ENCODE peak calls at places on chromosomes 3 and 15, in seven cellular contexts. One of them, this sample, is unnamed.

GRCh38 chr15:80562033-80562432 is 133.1 kb upstream of the ABHD17C start:
- DNase-seq in endothelial cell of umbilical vein: no peak
- DNase-seq in stomach: no peak
- DNase-seq in uterus: no peak
- DNase-seq in tibial nerve: peak; percentile 31
- DNase-seq in esophagus muscularis mucosa: peak; percentile 21
- DNase-seq in body of pancreas: no peak
- DNase-seq in this sample: no peak

GRCh38 chr3:171446801-171447578 is 13.2 kb downstream of the TNIK start:
- DNase-seq in endothelial cell of umbilical vein: peak; percentile 83
- DNase-seq in stomach: no peak
- DNase-seq in uterus: no peak
- DNase-seq in tibial nerve: no peak
- DNase-seq in esophagus muscularis mucosa: no peak
- DNase-seq in body of pancreas: peak; percentile 31
- DNase-seq in this sample: no peak

GRCh38 chr3:69143605-69144004 is 21.2 kb upstream of the LMOD3 start:
- DNase-seq in endothelial cell of umbilical vein: no peak
- DNase-seq in stomach: no peak
- DNase-seq in uterus: no peak
- DNase-seq in tibial nerve: no peak
- DNase-seq in esophagus muscularis mucosa: no peak
- DNase-seq in body of pancreas: no peak
- DNase-seq in this sample: no peak

GRCh38 chr3:124774305-124774673 is 44.0 kb downstream of the UMPS start:
- DNase-seq in endothelial cell of umbilical vein: peak; percentile 64
- DNase-seq in stomach: no peak
- DNase-seq in uterus: no peak
- DNase-seq in tibial nerve: no peak
- DNase-seq in esophagus muscularis mucosa: no peak
- DNase-seq in body of pancreas: peak; percentile 74
- DNase-seq in this sample: peak; percentile 70

GRCh38 chr15:74406992-74407705 is 26.6 kb downstream of the SEMA7A start:
- DNase-seq in endothelial cell of umbilical vein: no peak
- DNase-seq in stomach: no peak
- DNase-seq in uterus: peak; percentile 75
- DNase-seq in tibial nerve: no peak
- DNase-seq in esophagus muscularis mucosa: no peak
- DNase-seq in body of pancreas: no peak
- DNase-seq in this sample: no peak

GRCh38 chr15:74776851-74777768 is 4.8 kb upstream of the CSK start:
- DNase-seq in endothelial cell of umbilical vein: peak; percentile 78
- DNase-seq in stomach: no peak
- DNase-seq in uterus: no peak
- DNase-seq in tibial nerve: no peak
- DNase-seq in esophagus muscularis mucosa: no peak
- DNase-seq in body of pancreas: no peak
- DNase-seq in this sample: no peak

GRCh38 chr3:13462125-13462629 is 17.9 kb upstream of the HDAC11 start:
- DNase-seq in endothelial cell of umbilical vein: no peak
- DNase-seq in stomach: no peak
- DNase-seq in uterus: no peak
- DNase-seq in tibial nerve: no peak
- DNase-seq in esophagus muscularis mucosa: no peak
- DNase-seq in body of pancreas: no peak
- DNase-seq in this sample: no peak

GRCh38 chr15:71885390-71885789 is 75.0 kb downstream of the NR2E3 start:
- DNase-seq in endothelial cell of umbilical vein: no peak
- DNase-seq in stomach: no peak
- DNase-seq in uterus: no peak
- DNase-seq in tibial nerve: no peak
- DNase-seq in esophagus muscularis mucosa: no peak
- DNase-seq in body of pancreas: no peak
- DNase-seq in this sample: no peak

GRCh38 chr3:129514110-129514509 is 14.3 kb upstream of the RHO start:
- DNase-seq in endothelial cell of umbilical vein: no peak
- DNase-seq in stomach: no peak
- DNase-seq in uterus: no peak
- DNase-seq in tibial nerve: no peak
- DNase-seq in esophagus muscularis mucosa: no peak
- DNase-seq in body of pancreas: no peak
- DNase-seq in this sample: no peak

GRCh38 chr15:89361451-89362202 is 27.0 kb upstream of the POLG start:
- DNase-seq in endothelial cell of umbilical vein: peak; percentile 58
- DNase-seq in stomach: peak; percentile 59
- DNase-seq in uterus: peak; percentile 32
- DNase-seq in tibial nerve: peak; percentile 48
- DNase-seq in esophagus muscularis mucosa: no peak
- DNase-seq in body of pancreas: peak; percentile 76
- DNase-seq in this sample: peak; percentile 69

GRCh38 chr15:88166330-88166993 is 90.1 kb downstream of the NTRK3 start:
- DNase-seq in endothelial cell of umbilical vein: no peak
- DNase-seq in stomach: no peak
- DNase-seq in uterus: no peak
- DNase-seq in tibial nerve: no peak
- DNase-seq in esophagus muscularis mucosa: no peak
- DNase-seq in body of pancreas: no peak
- DNase-seq in this sample: peak; percentile 23

GRCh38 chr15:58374147-58374546 is 57.6 kb upstream of the LIPC start:
- DNase-seq in endothelial cell of umbilical vein: no peak
- DNase-seq in stomach: no peak
- DNase-seq in uterus: no peak
- DNase-seq in tibial nerve: no peak
- DNase-seq in esophagus muscularis mucosa: peak; percentile 50
- DNase-seq in body of pancreas: no peak
- DNase-seq in this sample: no peak

GRCh38 chr3:56869157-56869889 is 67.6 kb upstream of the ARHGEF3 start:
- DNase-seq in endothelial cell of umbilical vein: no peak
- DNase-seq in stomach: no peak
- DNase-seq in uterus: no peak
- DNase-seq in tibial nerve: no peak
- DNase-seq in esophagus muscularis mucosa: no peak
- DNase-seq in body of pancreas: no peak
- DNase-seq in this sample: no peak

GRCh38 chr15:56950979-56951378 is 32.5 kb downstream of the TCF12 start:
- DNase-seq in endothelial cell of umbilical vein: no peak
- DNase-seq in stomach: no peak
- DNase-seq in uterus: no peak
- DNase-seq in tibial nerve: no peak
- DNase-seq in esophagus muscularis mucosa: no peak
- DNase-seq in body of pancreas: no peak
- DNase-seq in this sample: no peak

DNA sequence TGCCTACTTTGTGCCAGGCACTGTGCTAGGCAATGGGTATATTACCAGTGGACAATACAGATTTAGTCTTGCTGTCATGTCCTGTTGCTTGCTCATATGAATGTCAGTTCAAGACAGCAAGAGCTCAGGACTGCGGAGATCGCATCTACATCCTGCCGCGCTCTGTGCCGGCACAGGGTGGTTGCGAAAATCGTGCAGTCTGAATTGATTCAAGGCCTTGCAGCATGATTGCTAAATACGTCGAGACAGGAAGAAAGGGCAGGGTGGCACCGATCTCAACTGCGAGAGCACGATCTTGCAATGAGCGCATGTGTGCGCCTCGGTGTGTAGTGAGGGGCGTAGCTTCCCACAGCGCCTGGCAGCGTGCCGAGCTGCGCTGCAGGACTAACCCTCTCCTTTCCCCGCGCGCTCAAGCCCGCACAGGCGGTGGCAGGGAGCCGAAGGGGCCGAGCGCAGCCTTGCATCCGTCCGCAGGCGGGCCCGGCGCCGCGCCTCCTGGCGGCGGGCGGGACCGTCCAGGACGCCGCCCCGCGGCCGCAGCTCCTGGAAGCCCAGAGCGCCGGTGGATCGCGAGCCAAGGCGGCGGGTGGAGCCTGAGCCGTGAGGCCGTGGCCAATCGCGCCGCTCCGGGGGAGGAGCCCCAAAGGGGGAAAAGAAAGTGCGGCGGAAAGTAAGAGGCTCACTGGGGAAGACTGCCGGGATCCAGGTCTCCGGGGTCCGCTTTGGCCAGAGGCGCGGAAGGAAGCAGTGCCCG is at the start of gene IL1RAP:
- DNase-seq in endothelial cell of umbilical vein: peak; percentile 91
- DNase-seq in stomach: peak; percentile 93
- DNase-seq in uterus: peak; percentile 87
- DNase-seq in tibial nerve: peak; percentile 75
- DNase-seq in esophagus muscularis mucosa: peak; percentile 94
- DNase-seq in body of pancreas: peak; percentile 90
- DNase-seq in this sample: peak; percentile 84
- TF ChIP-seq POLR2A in endothelial cell of umbilical vein: no peak
- TF ChIP-seq POLR2A in stomach: no peak
- TF ChIP-seq POLR2A in uterus: peak; percentile 79
- TF ChIP-seq POLR2A in tibial nerve: peak; percentile 72
- TF ChIP-seq POLR2A in esophagus muscularis mucosa: no peak
- TF ChIP-seq POLR2A in body of pancreas: peak; percentile 63
- TF ChIP-seq POLR2A in this sample: peak; percentile 86

DNA sequence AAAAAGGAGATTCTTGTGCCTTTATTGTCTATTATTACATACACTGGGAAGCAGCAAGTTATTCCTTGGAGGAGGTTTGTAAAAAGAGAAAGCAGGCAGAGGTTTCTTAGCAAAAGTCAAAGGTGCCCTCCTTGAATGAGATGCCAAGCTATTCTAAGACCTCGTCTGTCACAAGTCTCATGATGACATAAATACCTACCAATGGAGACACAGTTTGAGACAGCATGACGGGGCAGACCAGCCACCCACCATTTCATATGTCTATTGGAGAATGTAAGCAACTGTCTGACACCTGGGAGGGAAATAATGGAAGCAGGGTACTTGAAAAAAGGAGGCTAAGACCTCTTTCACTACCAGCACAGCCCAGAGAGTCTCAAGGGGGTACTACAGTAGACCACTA is 2.2 kb downstream of the RGMA start:
- DNase-seq in endothelial cell of umbilical vein: no peak
- DNase-seq in stomach: no peak
- DNase-seq in uterus: no peak
- DNase-seq in tibial nerve: no peak
- DNase-seq in esophagus muscularis mucosa: no peak
- DNase-seq in body of pancreas: no peak
- DNase-seq in this sample: no peak
- H3K4me1 ChIP-seq in endothelial cell of umbilical vein: peaks cover 3% of the 10 kb centered on the region
- H3K4me1 ChIP-seq in stomach: peaks cover 36% of the 10 kb centered on the region
- H3K4me1 ChIP-seq in uterus: no peaks in the 10 kb centered on the region
- H3K4me1 ChIP-seq in tibial nerve: peaks cover 4% of the 10 kb centered on the region
- H3K4me1 ChIP-seq in esophagus muscularis mucosa: peaks cover 11% of the 10 kb centered on the region
- H3K4me1 ChIP-seq in body of pancreas: peaks cover 31% of the 10 kb centered on the region
- H3K4me1 ChIP-seq in this sample: peaks cover 18% of the 10 kb centered on the region

GRCh38 chr3:23804441-23805227 is 1.1 kb upstream of the UBE2E1 start:
- DNase-seq in endothelial cell of umbilical vein: no peak
- DNase-seq in stomach: no peak
- DNase-seq in uterus: no peak
- DNase-seq in tibial nerve: no peak
- DNase-seq in esophagus muscularis mucosa: no peak
- DNase-seq in body of pancreas: no peak
- DNase-seq in this sample: no peak

GRCh38 chr3:23805881-23806321 is at the start of gene UBE2E1:
- DNase-seq in endothelial cell of umbilical vein: peak; percentile 55
- DNase-seq in stomach: peak; percentile 73
- DNase-seq in uterus: peak; percentile 69
- DNase-seq in tibial nerve: peak; percentile 69
- DNase-seq in esophagus muscularis mucosa: no peak
- DNase-seq in body of pancreas: peak; percentile 71
- DNase-seq in this sample: peak; percentile 76

GRCh38 chr3:23806322-23807160 is 786 bp downstream of the UBE2E1 start:
- DNase-seq in endothelial cell of umbilical vein: peak; percentile 35
- DNase-seq in stomach: no peak
- DNase-seq in uterus: peak; percentile 31
- DNase-seq in tibial nerve: peak; percentile 21
- DNase-seq in esophagus muscularis mucosa: no peak
- DNase-seq in body of pancreas: peak; percentile 22
- DNase-seq in this sample: peak; percentile 35

GRCh38 chr3:23807161-23808015 is 1.6 kb downstream of the UBE2E1 start:
- DNase-seq in endothelial cell of umbilical vein: no peak
- DNase-seq in stomach: no peak
- DNase-seq in uterus: peak; percentile 32
- DNase-seq in tibial nerve: peak; percentile 23
- DNase-seq in esophagus muscularis mucosa: no peak
- DNase-seq in body of pancreas: no peak
- DNase-seq in this sample: peak; percentile 8

DNA sequence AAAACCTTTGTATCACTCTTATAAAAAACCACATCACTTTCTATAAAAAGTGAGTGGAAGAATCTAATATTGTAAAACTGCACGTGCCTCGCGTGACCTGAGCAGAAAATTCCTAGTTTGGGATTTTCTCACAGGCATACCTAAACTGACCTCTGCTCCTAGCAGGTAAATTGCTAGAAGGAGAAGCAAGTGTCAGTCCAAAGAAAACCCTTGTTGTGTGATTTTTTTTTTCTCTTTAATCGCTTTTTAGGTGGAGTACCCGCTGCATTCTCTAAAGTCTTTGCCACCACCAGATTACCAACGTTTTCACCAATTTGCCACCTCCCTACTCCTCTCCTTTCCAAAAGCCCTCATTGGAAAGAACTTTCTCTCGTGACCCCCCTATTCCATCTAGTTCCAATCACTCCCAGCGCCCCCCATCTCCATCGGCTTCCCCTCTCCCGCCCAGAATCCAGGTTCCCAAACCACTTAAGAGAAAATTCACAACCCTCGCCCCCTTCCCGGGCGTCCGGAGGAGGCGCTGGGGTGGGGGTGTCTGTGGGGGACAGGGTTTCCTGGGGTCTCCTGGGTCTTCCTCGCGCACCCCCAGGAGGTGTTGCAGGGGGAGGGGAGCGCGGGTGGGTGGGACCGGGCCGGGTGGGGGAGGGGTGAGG is 401 bp upstream of the UBE2E1 start:
- DNase-seq in endothelial cell of umbilical vein: no peak
- DNase-seq in stomach: no peak
- DNase-seq in uterus: no peak
- DNase-seq in tibial nerve: no peak
- DNase-seq in esophagus muscularis mucosa: no peak
- DNase-seq in body of pancreas: no peak
- DNase-seq in this sample: no peak
- H3K4me3 ChIP-seq in endothelial cell of umbilical vein: peak overlapping the region; percentile 94
- H3K4me3 ChIP-seq in stomach: peak overlapping the region; percentile 87
- H3K4me3 ChIP-seq in uterus: peak overlapping the region; percentile 95
- H3K4me3 ChIP-seq in tibial nerve: peak overlapping the region; percentile 95
- H3K4me3 ChIP-seq in esophagus muscularis mucosa: peak overlapping the region; percentile 94
- H3K4me3 ChIP-seq in body of pancreas: peak overlapping the region; percentile 64
- H3K4me3 ChIP-seq in this sample: no peak overlapping the region

GRCh38 chr3:42653303-42653559 is 266 bp upstream of the ZBTB47 start:
- DNase-seq in endothelial cell of umbilical vein: no peak
- DNase-seq in stomach: no peak
- DNase-seq in uterus: no peak
- DNase-seq in tibial nerve: no peak
- DNase-seq in esophagus muscularis mucosa: no peak
- DNase-seq in body of pancreas: no peak
- DNase-seq in this sample: no peak

GRCh38 chr3:42655980-42656679 is 2.6 kb downstream of the ZBTB47 start:
- DNase-seq in endothelial cell of umbilical vein: peak; percentile 37
- DNase-seq in stomach: no peak
- DNase-seq in uterus: no peak
- DNase-seq in tibial nerve: no peak
- DNase-seq in esophagus muscularis mucosa: peak; percentile 91
- DNase-seq in body of pancreas: no peak
- DNase-seq in this sample: no peak

GRCh38 chr3:42655331-42655888 is 1.9 kb downstream of the ZBTB47 start:
- DNase-seq in endothelial cell of umbilical vein: peak; percentile 11
- DNase-seq in stomach: peak; percentile 42
- DNase-seq in uterus: no peak
- DNase-seq in tibial nerve: no peak
- DNase-seq in esophagus muscularis mucosa: no peak
- DNase-seq in body of pancreas: peak; percentile 48
- DNase-seq in this sample: no peak

GRCh38 chr3:42653560-42654330 is at the start of gene ZBTB47:
- DNase-seq in endothelial cell of umbilical vein: peak; percentile 33
- DNase-seq in stomach: peak; percentile 61
- DNase-seq in uterus: no peak
- DNase-seq in tibial nerve: peak; percentile 64
- DNase-seq in esophagus muscularis mucosa: no peak
- DNase-seq in body of pancreas: peak; percentile 50
- DNase-seq in this sample: peak; percentile 78

GRCh38 chr3:42654331-42655201 is 1.1 kb downstream of the ZBTB47 start:
- DNase-seq in endothelial cell of umbilical vein: peak; percentile 43
- DNase-seq in stomach: peak; percentile 42
- DNase-seq in uterus: peak; percentile 63
- DNase-seq in tibial nerve: no peak
- DNase-seq in esophagus muscularis mucosa: no peak
- DNase-seq in body of pancreas: peak; percentile 63
- DNase-seq in this sample: peak; percentile 74
- TF ChIP-seq POLR2A in endothelial cell of umbilical vein: no peak
- TF ChIP-seq POLR2A in stomach: no peak
- TF ChIP-seq POLR2A in uterus: peak; percentile 36
- TF ChIP-seq POLR2A in tibial nerve: peak; percentile 58
- TF ChIP-seq POLR2A in esophagus muscularis mucosa: peak; percentile 3
- TF ChIP-seq POLR2A in body of pancreas: peak; percentile 25
- TF ChIP-seq POLR2A in this sample: peak; percentile 23

This sample was measured in thyroid gland.